ENCODE peak calls at places on chromosomes 1 and 21, in five cellular contexts. U, I, M, L and G are unnamed samples.

GRCh38 chr1:80540605-80541004 is 1260.1 kb upstream of the ADGRL2 start:
- DNase-seq in M (no peak), I (no peak), U (no peak), L (no peak), G (no peak)

GRCh38 chr1:39722495-39722894 is 16.2 kb upstream of the PPIE start:
- DNase-seq in U (no peak), I (no peak), M (peak; percentile 29), L (no peak), G (no peak)

GRCh38 chr1:3119748-3120524 is 50.9 kb downstream of the PRDM16 start:
- DNase-seq in U (no peak), L (no peak), M (no peak), I (peak; percentile 22), G (no peak)

GRCh38 chr1:225567789-225568188 is 85.1 kb downstream of the ENAH start:
- DNase-seq in U (no peak), L (no peak), I (no peak), M (no peak), G (no peak)

GRCh38 chr21:17554619-17555472 is 42.0 kb downstream of the CXADR start:
- DNase-seq in I (peak; percentile 82), M (peak; percentile 43), L (no peak), U (peak; percentile 30), G (peak; percentile 23)

GRCh38 chr1:16207318-16208269 is 4.9 kb downstream of the ARHGEF19 start:
- DNase-seq in I (no peak), M (no peak), U (no peak), L (no peak), G (no peak)

GRCh38 chr21:20875741-20876140 is 122.5 kb upstream of the NCAM2 start:
- DNase-seq in U (peak; percentile 2), M (peak; percentile 2), L (no peak), I (peak; percentile 48), G (peak; percentile 10)

GRCh38 chr1:53067886-53068285 is 5.9 kb downstream of the PODN start:
- DNase-seq in M (no peak), L (no peak), U (no peak), I (no peak), G (no peak)

GRCh38 chr1:3270403-3271245 is 183.8 kb upstream of the ARHGEF16 start:
- DNase-seq in L (no peak), M (no peak), I (no peak), U (no peak), G (no peak)

GRCh38 chr21:45589686-45590245 is 47.5 kb upstream of the SLC19A1 start:
- DNase-seq in L (peak; percentile 45), I (no peak), M (no peak), U (no peak), G (no peak)

GRCh38 chr1:41811051-41811795 is 107.5 kb downstream of the HIVEP3 start:
- DNase-seq in I (no peak), M (no peak), U (no peak), L (no peak), G (no peak)

GRCh38 chr1:90946630-90947029 is 75.2 kb downstream of the ZNF644 start:
- DNase-seq in I (no peak), U (no peak), L (no peak), M (no peak), G (no peak)

GRCh38 chr1:62508187-62508758 is 71.4 kb downstream of the USP1 start:
- DNase-seq in U (peak; percentile 48), L (no peak), M (peak; percentile 21), I (peak; percentile 69), G (peak; percentile 42)

GRCh38 chr1:184075040-184076029 is 23.8 kb downstream of the TSEN15 start:
- DNase-seq in U (peak; percentile 91), M (peak; percentile 34), L (no peak), I (peak; percentile 87), G (peak; percentile 91)

GRCh38 chr1:175471039-175471800 is 272.2 kb downstream of the TNR start:
- DNase-seq in I (no peak), U (no peak), L (no peak), M (peak; percentile 82), G (no peak)

GRCh38 chr1:102071451-102071850 is 74.7 kb upstream of the OLFM3 start:
- DNase-seq in I (no peak), M (no peak), U (peak; percentile 8), L (no peak), G (peak; percentile 13)

GRCh38 chr1:116289219-116289618 is 83.8 kb upstream of the ATP1A1 start:
- DNase-seq in U (no peak), I (no peak), L (no peak), M (no peak), G (no peak)

GRCh38 chr1:225451340-225451739 is 23.5 kb upstream of the LBR start:
- DNase-seq in L (no peak), U (no peak), I (no peak), M (no peak), G (no peak)

GRCh38 chr1:9576903-9577302 is 11.8 kb upstream of the TMEM201 start:
- DNase-seq in I (no peak), U (no peak), L (no peak), M (no peak), G (no peak)

GRCh38 chr1:189775343-189775742 is 702.3 kb downstream of the BRINP3 start:
- DNase-seq in M (peak; percentile 14), I (peak; percentile 55), L (no peak), U (no peak), G (no peak)

GRCh38 chr1:228288536-228289238 is 80.8 kb downstream of the OBSCN start:
- DNase-seq in I (no peak), U (no peak), M (no peak), L (no peak), G (no peak)